ENCODE peak calls at places on chromosomes 13 and 19, in four cellular contexts. F, C, U and X are unnamed samples.

GRCh38 chr13:112768795-112769411 is 79.1 kb downstream of the ATP11A start:
- DNase-seq in F (no peak), C (no peak), U (peak; percentile 80), X (peak; percentile 31)

GRCh38 chr19:16349551-16350171 is 25.0 kb downstream of the KLF2 start:
- DNase-seq in F (no peak), C (no peak), U (no peak), X (no peak)

GRCh38 chr13:99218969-99219368 is 18.3 kb downstream of the UBAC2 start:
- DNase-seq in F (no peak), C (no peak), U (no peak), X (no peak)

GRCh38 chr19:19385900-19386339 is 19.6 kb upstream of the GATAD2A start:
- DNase-seq in F (no peak), C (no peak), U (peak; percentile 91), X (peak; percentile 52)

GRCh38 chr19:44856438-44857083 is 10.5 kb downstream of the NECTIN2 start:
- DNase-seq in F (no peak), C (no peak), U (no peak), X (no peak)

GRCh38 chr13:24629320-24629719 is 50.9 kb upstream of the ATP12A start:
- DNase-seq in F (no peak), C (no peak), U (no peak), X (no peak)

GRCh38 chr13:30744056-30744684 is 8.8 kb downstream of the ALOX5AP start:
- DNase-seq in F (peak; percentile 19), C (peak; percentile 61), U (no peak), X (no peak)

GRCh38 chr13:49418206-49418605 is 25.7 kb downstream of the CAB39L start:
- DNase-seq in F (no peak), C (no peak), U (no peak), X (no peak)

GRCh38 chr19:48638831-48639381 is 1.7 kb upstream of the DBP start:
- DNase-seq in F (no peak), C (no peak), U (peak; percentile 86), X (peak; percentile 90)

GRCh38 chr19:2121416-2122051 is 24.8 kb downstream of the IZUMO4 start:
- DNase-seq in F (no peak), C (no peak), U (no peak), X (no peak)

GRCh38 chr19:23996549-23996948 is 81.9 kb downstream of the ZNF726 start:
- DNase-seq in F (peak; percentile 3), C (no peak), U (no peak), X (peak; percentile 28)

GRCh38 chr13:111115841-111116500 is 861 bp downstream of the ARHGEF7 start:
- DNase-seq in F (no peak), C (peak; percentile 87), U (no peak), X (no peak)

GRCh38 chr13:50711449-50711848 is 132.0 kb downstream of the DLEU7 start:
- DNase-seq in F (no peak), C (no peak), U (no peak), X (no peak)

GRCh38 chr13:24625324-24625723 is 54.9 kb upstream of the ATP12A start:
- DNase-seq in F (no peak), C (no peak), U (no peak), X (no peak)

GRCh38 chr19:16361926-16362325 is 37.3 kb downstream of the KLF2 start:
- DNase-seq in F (no peak), C (no peak), U (no peak), X (no peak)

GRCh38 chr13:80177327-80177726 is 163.6 kb downstream of the SPRY2 start:
- DNase-seq in F (no peak), C (no peak), U (no peak), X (peak; percentile 44)

GRCh38 chr19:13033819-13034611 is 38.7 kb downstream of the NFIX start:
- DNase-seq in F (peak; percentile 39), C (peak; percentile 45), U (no peak), X (peak; percentile 79)

GRCh38 chr19:37725181-37725580 is 5.6 kb upstream of the ZNF607 start:
- DNase-seq in F (no peak), C (no peak), U (no peak), X (no peak)

GRCh38 chr19:37718357-37718756 is 1.2 kb downstream of the ZNF607 start:
- DNase-seq in F (no peak), C (no peak), U (no peak), X (no peak)

GRCh38 chr19:37719927-37720265 is 335 bp upstream of the ZNF607 start:
- DNase-seq in F (no peak), C (no peak), U (no peak), X (no peak)

GRCh38 chr19:37716140-37716539 is 3.4 kb downstream of the ZNF607 start:
- DNase-seq in F (no peak), C (no peak), U (no peak), X (no peak)

GRCh38 chr19:37719111-37719926 is at the start of gene ZNF607:
- DNase-seq in F (peak; percentile 94), C (peak; percentile 84), U (peak; percentile 96), X (peak; percentile 97)
- H3K9ac ChIP-seq in F (peak within 1 kb of the TSS; percentile 73), C (peak within 1 kb of the TSS; percentile 64), U (peak within 1 kb of the TSS; percentile 55), X (peak within 1 kb of the TSS; percentile 32)

GRCh38 chr19:14091885-14092462 is 1.4 kb upstream of the SAMD1 start:
- DNase-seq in F (no peak), C (no peak), U (no peak), X (no peak)
- H3K9ac ChIP-seq in F (peak overlapping the region; percentile 73), C (peak overlapping the region; percentile 78), U (no peak overlapping the region), X (no peak overlapping the region)

GRCh38 chr19:57599377-57599760 is 316 bp upstream of the ZNF530 start:
- DNase-seq in F (no peak), C (no peak), U (no peak), X (no peak)
- H3K9ac ChIP-seq in F (no peak overlapping the region), C (no peak overlapping the region), U (no peak overlapping the region), X (no peak overlapping the region)

DNA sequence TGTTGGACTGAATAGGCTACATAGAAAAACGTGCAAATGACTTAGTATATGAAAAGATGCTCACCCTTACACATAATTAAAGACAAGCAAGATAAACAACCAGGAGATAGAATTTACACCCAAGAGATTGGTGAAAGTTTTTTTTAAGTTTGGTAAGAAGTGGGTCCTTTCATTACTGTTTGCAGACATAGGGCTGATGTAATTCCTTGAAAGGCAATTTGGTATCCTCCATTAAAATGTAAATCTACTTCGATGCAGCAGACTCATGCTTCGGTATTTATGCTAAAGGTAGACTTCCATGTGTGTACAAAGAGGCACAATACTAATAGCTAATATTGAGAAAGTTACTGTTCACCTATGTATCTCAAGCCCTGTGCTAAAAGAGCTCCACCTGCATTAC is 33.5 kb downstream of the CNMD start:
- DNase-seq in F (no peak), C (no peak), U (no peak), X (no peak)
- H3K9ac ChIP-seq in F (no peak overlapping the region), C (no peak overlapping the region), U (no peak overlapping the region), X (no peak overlapping the region)

GRCh38 chr19:47107201-47107952 is 6.2 kb downstream of the ZC3H4 start:
- DNase-seq in F (no peak), C (peak; percentile 45), U (no peak), X (no peak)
- H3K9ac ChIP-seq in F (no peak overlapping the region), C (peak overlapping the region; percentile 18), U (peak overlapping the region; percentile 4), X (no peak overlapping the region)

DNA sequence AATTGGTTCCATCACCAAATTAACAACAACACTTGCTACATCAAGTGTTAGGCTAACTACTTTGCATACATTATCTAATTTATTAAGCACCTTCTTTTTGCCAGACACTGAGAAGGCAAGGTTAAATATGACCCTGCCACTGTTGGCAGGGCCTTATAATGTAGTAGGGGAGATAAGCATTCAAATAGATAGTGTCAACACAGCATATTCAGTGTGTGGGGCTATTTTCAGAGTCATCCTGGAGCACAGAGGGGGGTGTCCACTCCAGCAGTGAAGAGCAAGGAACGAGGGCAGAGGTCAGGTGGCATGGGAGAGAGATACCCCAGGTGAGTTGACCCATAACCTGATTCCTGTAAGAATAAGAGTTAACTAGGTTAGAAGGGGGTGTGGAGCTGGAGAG is 121.6 kb downstream of the COG6 start:
- DNase-seq in F (no peak), C (no peak), U (no peak), X (no peak)
- H3K9ac ChIP-seq in F (no peak overlapping the region), C (no peak overlapping the region), U (no peak overlapping the region), X (no peak overlapping the region)

DNA sequence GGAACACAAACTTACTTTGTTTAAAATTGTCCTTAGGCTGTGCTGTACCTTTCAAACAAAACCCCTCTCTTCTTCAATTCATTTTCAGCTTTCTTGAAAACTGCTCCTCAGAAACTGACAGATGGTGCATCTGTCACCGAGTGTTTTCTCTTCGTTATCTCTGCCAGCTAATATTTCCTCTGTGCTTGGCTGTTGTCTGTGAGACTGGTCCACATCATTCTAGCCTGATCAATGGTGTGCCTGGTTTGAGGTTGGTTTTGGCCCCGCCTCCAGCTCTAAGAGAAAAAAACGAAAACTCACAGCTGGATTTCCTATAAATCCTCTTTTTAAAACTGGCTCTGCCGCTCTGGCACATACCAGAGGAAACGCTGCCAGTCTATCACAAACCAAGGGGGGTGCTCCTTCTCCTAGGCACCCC is 79.7 kb downstream of the STARD13 start:
- DNase-seq in F (no peak), C (peak; percentile 62), U (no peak), X (no peak)
- H3K9ac ChIP-seq in F (no peak overlapping the region), C (peak overlapping the region; percentile 17), U (peak overlapping the region; percentile 62), X (no peak overlapping the region)

GRCh38 chr13:94329754-94330551 is 149.5 kb downstream of the DCT start:
- DNase-seq in F (no peak), C (peak; percentile 95), U (no peak), X (no peak)
- H3K9ac ChIP-seq in F (no peak overlapping the region), C (no peak overlapping the region), U (no peak overlapping the region), X (no peak overlapping the region)